ENCODE peak calls at places on chromosome 10, in eight cellular contexts. U is endothelial cell of umbilical vein, J is suprapubic skin, V is A549, K is HepG2, D is stomach, N is breast epithelium, A is GM12892. S is an unnamed sample.

GRCh38 chr10:94194256-94194655 is 168.5 kb downstream of the NOC3L start:
- DNase-seq in U (no peak), J (no peak), V (peak; percentile 35), K (no peak), D (no peak), N (no peak), A (no peak), S (no peak)

GRCh38 chr10:32139223-32140073 is 83.2 kb upstream of the KIF5B start:
- DNase-seq in U (peak; percentile 94), J (peak; percentile 88), V (peak; percentile 90), K (peak; percentile 57), D (peak; percentile 68), N (peak; percentile 77), A (no peak), S (peak; percentile 84)

GRCh38 chr10:101060951-101061813 is 607 bp upstream of the KAZALD1 start:
- DNase-seq in U (peak; percentile 93), J (peak; percentile 95), V (peak; percentile 95), K (peak; percentile 90), D (peak; percentile 97), N (peak; percentile 82), A (peak; percentile 92), S (peak; percentile 96)

GRCh38 chr10:104472957-104473745 is 119.5 kb downstream of the CFAP58 start:
- DNase-seq in U (no peak), J (no peak), V (no peak), K (no peak), D (peak; percentile 71), N (no peak), A (no peak), S (peak; percentile 14)

GRCh38 chr10:87750001-87750651 is 67.9 kb downstream of the ATAD1 start:
- DNase-seq in U (no peak), J (no peak), V (no peak), K (no peak), D (no peak), N (no peak), A (no peak), S (peak; percentile 23)

GRCh38 chr10:103284170-103284569 is 7.2 kb downstream of the INA start:
- DNase-seq in U (no peak), J (no peak), V (peak; percentile 52), K (no peak), D (no peak), N (no peak), A (no peak), S (peak; percentile 81)

GRCh38 chr10:89861584-89862287 is 160.3 kb downstream of the KIF20B start:
- DNase-seq in U (no peak), J (no peak), V (no peak), K (no peak), D (no peak), N (no peak), A (no peak), S (no peak)

GRCh38 chr10:26216949-26217395 is 398 bp downstream of the GAD2 start:
- DNase-seq in U (no peak), J (no peak), V (no peak), K (no peak), D (no peak), N (no peak), A (no peak), S (no peak)

GRCh38 chr10:121672733-121673132 is 74.5 kb upstream of the FGFR2 start:
- DNase-seq in U (no peak), J (no peak), V (no peak), K (no peak), D (no peak), N (no peak), A (no peak), S (no peak)

GRCh38 chr10:11869211-11869610 is 46.1 kb downstream of the PROSER2 start:
- DNase-seq in U (no peak), J (no peak), V (no peak), K (no peak), D (no peak), N (no peak), A (no peak), S (no peak)

GRCh38 chr10:31319602-31320178 is 674 bp downstream of the ZEB1 start:
- DNase-seq in U (no peak), J (peak; percentile 76), V (no peak), K (no peak), D (no peak), N (no peak), A (no peak), S (peak; percentile 25)

GRCh38 chr10:36621346-36621745 is 504.1 kb upstream of the ANKRD30A start:
- DNase-seq in U (no peak), J (no peak), V (no peak), K (no peak), D (no peak), N (no peak), A (no peak), S (no peak)

GRCh38 chr10:1267148-1267547 is 211.0 kb downstream of the WDR37 start:
- DNase-seq in U (no peak), J (no peak), V (no peak), K (no peak), D (no peak), N (no peak), A (no peak), S (no peak)

DNA sequence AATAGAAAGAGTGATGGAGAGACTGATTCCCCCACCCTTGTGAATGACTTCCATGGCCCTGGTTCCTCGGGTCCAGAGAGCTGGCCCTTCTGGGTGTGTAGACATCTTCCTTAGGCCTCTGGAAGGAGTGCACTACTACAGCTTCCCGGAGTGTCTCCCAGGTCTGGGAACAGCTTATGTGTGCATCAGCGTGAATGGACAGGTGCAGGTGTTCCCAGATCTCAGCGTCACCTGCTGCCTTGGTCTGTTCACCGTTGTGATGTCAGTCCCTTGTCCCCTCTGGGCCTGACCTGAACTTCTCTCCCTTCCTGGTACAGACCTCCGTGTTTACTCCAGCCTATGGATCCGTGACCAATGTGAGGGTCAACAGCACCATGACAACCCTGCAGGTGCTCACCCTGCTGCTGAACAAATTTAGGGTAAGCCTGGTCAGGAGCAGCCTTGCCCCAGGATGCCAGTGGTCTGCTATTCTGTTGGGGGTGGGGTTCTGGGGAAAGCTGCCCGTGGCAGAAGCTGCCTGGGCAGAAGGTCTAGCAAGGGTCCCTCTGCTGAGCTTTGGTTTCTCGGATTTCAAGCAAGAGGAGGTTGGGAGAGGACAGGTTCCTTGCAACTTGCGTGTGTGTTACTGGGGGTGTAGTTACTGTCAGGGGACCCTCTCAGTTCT is 10.5 kb upstream of the DEPP1 start:
- DNase-seq in U (no peak), J (peak; percentile 43), V (no peak), K (no peak), D (no peak), N (no peak), A (no peak), S (no peak)
- TF ChIP-seq POLR2A in U (no peak), J (no peak), V (no peak), K (no peak), D (no peak), N (no peak), A (no peak), S (no peak)

DNA sequence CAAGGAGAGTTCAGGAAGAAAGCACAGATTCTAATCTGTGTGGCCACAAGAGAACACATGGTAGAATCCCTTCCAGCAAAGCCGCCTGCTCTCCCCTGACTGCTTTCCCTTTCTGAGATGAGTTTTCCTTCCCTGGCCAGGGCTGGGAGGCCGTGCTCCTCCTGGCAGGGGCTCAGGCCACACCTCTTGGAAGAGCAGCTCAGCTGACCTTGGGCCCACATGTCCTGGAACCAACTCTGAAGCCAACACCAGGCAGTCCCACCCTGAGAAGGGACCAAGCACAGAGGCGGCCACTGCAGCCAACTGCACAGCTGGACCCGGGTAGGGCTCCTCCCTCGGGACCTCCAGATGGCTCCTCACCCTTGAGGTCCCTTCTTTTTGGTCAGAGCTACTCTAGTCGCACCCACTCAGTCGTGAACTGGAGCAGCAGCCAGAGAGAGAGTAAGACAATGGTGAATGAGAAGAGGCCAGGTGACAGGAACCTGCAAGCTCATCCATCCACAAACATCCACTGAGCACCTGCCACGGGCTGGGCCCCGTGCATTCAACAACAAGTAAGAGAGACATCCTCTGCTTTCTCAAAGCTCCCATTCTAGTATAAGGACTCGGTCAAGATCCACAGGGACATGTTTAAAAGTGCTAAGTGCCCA is 40.3 kb downstream of the FAM53B start:
- DNase-seq in U (peak; percentile 33), J (no peak), V (no peak), K (no peak), D (peak; percentile 61), N (peak; percentile 44), A (no peak), S (no peak)
- TF ChIP-seq POLR2A in U (no peak), J (no peak), V (no peak), K (no peak), D (no peak), N (no peak), A (no peak), S (no peak)

GRCh38 chr10:18140957-18141888 is 999 bp downstream of the CACNB2 start:
- DNase-seq in U (no peak), J (no peak), V (no peak), K (no peak), D (no peak), N (no peak), A (no peak), S (no peak)

GRCh38 chr10:18136056-18136916 is 3.9 kb upstream of the CACNB2 start:
- DNase-seq in U (no peak), J (no peak), V (no peak), K (no peak), D (no peak), N (no peak), A (no peak), S (no peak)

GRCh38 chr10:18142151-18142550 is 1.9 kb downstream of the CACNB2 start:
- DNase-seq in U (no peak), J (no peak), V (no peak), K (no peak), D (no peak), N (no peak), A (no peak), S (no peak)

GRCh38 chr10:18137111-18137510 is 3.1 kb upstream of the CACNB2 start:
- DNase-seq in U (no peak), J (no peak), V (no peak), K (no peak), D (no peak), N (no peak), A (no peak), S (no peak)

DNA sequence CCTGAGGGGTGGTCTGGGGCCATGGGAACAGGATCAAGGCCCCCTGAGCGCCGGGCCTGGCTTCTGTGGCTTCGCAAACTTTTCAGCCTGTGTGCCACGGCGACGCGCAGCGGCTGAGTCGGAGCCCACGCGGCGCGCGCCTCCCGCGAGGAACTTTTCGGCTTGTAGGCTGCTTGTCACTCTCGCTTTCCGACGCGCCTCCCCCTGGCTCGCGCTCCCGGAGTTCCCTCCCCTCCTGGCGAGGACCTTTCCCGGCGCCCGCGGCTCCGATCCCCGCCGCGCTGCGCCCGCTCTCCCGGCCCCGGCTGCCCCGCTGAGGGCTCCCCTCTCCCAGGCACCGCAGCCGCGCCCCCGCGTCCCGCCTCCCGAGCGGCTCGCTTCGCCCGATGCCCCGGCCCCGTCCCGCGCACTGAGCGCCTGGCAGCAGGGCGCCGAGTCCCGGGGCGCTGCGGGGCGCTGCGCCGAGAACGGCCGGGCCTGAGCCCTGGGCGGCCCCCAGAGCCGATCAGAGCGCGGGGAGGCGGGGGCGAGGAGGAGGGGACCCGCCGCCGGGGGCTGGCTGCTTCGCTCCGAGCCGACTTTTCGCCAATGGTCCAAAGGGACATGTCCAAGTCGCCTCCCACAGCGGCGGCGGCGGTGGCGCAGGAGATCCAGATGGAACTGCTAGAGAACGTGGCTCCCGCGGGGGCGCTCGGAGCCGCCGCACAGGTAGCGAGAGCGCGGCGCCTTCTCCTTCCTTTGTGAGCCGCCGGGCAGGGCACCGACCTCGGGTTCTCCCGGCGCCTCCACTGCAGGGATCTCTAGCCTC is at the start of gene CACNB2:
- DNase-seq in U (no peak), J (no peak), V (peak; percentile 29), K (peak; percentile 10), D (no peak), N (no peak), A (no peak), S (no peak)
- TF ChIP-seq POLR2A in U (no peak), J (no peak), V (no peak), K (no peak), D (no peak), N (no peak), A (no peak), S (no peak)

GRCh38 chr10:132331956-132332749 is at the start of gene LRRC27:
- DNase-seq in U (peak; percentile 98), J (peak; percentile 99), V (peak; percentile 99), K (peak; percentile 93), D (peak; percentile 99), N (peak; percentile 96), A (peak; percentile 98), S (peak; percentile 98)
- TF ChIP-seq POLR2A in U (no peak), J (no peak), V (peak; percentile 83), K (peak; percentile 24), D (no peak), N (no peak), A (no peak), S (peak; percentile 30)